ENCODE peak calls at places on chromosomes 5 and 9, in five cellular contexts. H is WTC11, S is natural killer cell, P is IMR-90, I is cardiac fibroblast. U is an unnamed sample.

GRCh38 chr5:178651046-178651810 is 24.4 kb upstream of the CLK4 start:
- DNase-seq in H (no peak), S (no peak), P (peak; percentile 21), I (peak; percentile 65), U (no peak)

GRCh38 chr9:82606761-82607382 is 456.1 kb downstream of the RASEF start:
- DNase-seq in H (peak; percentile 48), S (no peak), P (peak; percentile 81), I (peak; percentile 75), U (no peak)

GRCh38 chr9:114000671-114001409 is 77.3 kb downstream of the AMBP start:
- DNase-seq in H (no peak), S (peak; percentile 9), P (peak; percentile 28), I (no peak), U (no peak)

GRCh38 chr5:142152383-142152730 is 43.8 kb downstream of the NDFIP1 start:
- DNase-seq in H (no peak), S (no peak), P (peak; percentile 40), I (peak; percentile 32), U (no peak)

GRCh38 chr9:37262410-37262809 is 142.0 kb downstream of the ZCCHC7 start:
- DNase-seq in H (peak; percentile 38), S (no peak), P (peak; percentile 49), I (peak; percentile 65), U (no peak)

GRCh38 chr9:14323083-14323968 is 9.4 kb upstream of the NFIB start:
- DNase-seq in H (no peak), S (no peak), P (no peak), I (no peak), U (no peak)

GRCh38 chr5:147661576-147661975 is 121.0 kb downstream of the JAKMIP2 start:
- DNase-seq in H (no peak), S (no peak), P (no peak), I (peak; percentile 21), U (no peak)

GRCh38 chr9:18010492-18010891 is 431.6 kb downstream of the SH3GL2 start:
- DNase-seq in H (no peak), S (no peak), P (no peak), I (no peak), U (no peak)

GRCh38 chr5:80238778-80239679 is 16.8 kb downstream of the SERINC5 start:
- DNase-seq in H (no peak), S (no peak), P (peak; percentile 61), I (peak; percentile 75), U (no peak)

GRCh38 chr5:172051643-172052362 is 45.4 kb upstream of the FBXW11 start:
- DNase-seq in H (no peak), S (no peak), P (no peak), I (peak; percentile 26), U (no peak)

GRCh38 chr9:134377143-134377484 is 50.9 kb downstream of the RXRA start:
- DNase-seq in H (no peak), S (no peak), P (no peak), I (no peak), U (no peak)

GRCh38 chr5:126680215-126680817 is 79.6 kb downstream of the PHAX start:
- DNase-seq in H (peak; percentile 28), S (no peak), P (peak; percentile 19), I (peak; percentile 42), U (no peak)

GRCh38 chr5:51378778-51379652 is 4.2 kb upstream of the ISL1 start:
- DNase-seq in H (peak; percentile 45), S (no peak), P (no peak), I (no peak), U (no peak)

GRCh38 chr9:96874947-96875459 is 20.7 kb upstream of the ZNF782 start:
- DNase-seq in H (no peak), S (no peak), P (peak; percentile 59), I (peak; percentile 19), U (no peak)

GRCh38 chr9:104361207-104361606 is 142.9 kb upstream of the OR13F1 start:
- DNase-seq in H (peak; percentile 19), S (no peak), P (no peak), I (no peak), U (no peak)

GRCh38 chr9:87267251-87267679 is 230.4 kb upstream of the DAPK1 start:
- DNase-seq in H (no peak), S (no peak), P (no peak), I (peak; percentile 51), U (no peak)

GRCh38 chr5:66312291-66312690 is 168.2 kb downstream of the SREK1 start:
- DNase-seq in H (no peak), S (no peak), P (no peak), I (no peak), U (no peak)

GRCh38 chr9:100111235-100111634 is 12.2 kb downstream of the INVS start:
- DNase-seq in H (no peak), S (no peak), P (peak; percentile 98), I (peak; percentile 98), U (no peak)

GRCh38 chr5:159682623-159683022 is 233.7 kb upstream of the ADRA1B start:
- DNase-seq in H (no peak), S (no peak), P (no peak), I (no peak), U (no peak)

GRCh38 chr5:175460126-175460525 is 16.1 kb upstream of the DRD1 start:
- DNase-seq in H (no peak), S (no peak), P (peak; percentile 33), I (peak; percentile 20), U (no peak)

GRCh38 chr5:81787843-81788242 is 36.9 kb upstream of the SSBP2 start:
- DNase-seq in H (no peak), S (no peak), P (peak; percentile 80), I (peak; percentile 85), U (no peak)

GRCh38 chr9:131628821-131629197 is 83.5 kb downstream of the PRRT1B start:
- DNase-seq in H (no peak), S (no peak), P (no peak), I (no peak), U (no peak)

GRCh38 chr9:120928720-120929389 is 2.3 kb upstream of the TRAF1 start:
- DNase-seq in H (peak; percentile 77), S (peak; percentile 77), P (no peak), I (peak; percentile 59), U (peak; percentile 76)

GRCh38 chr5:139649082-139649991 is 1.2 kb downstream of the CXXC5 start:
- DNase-seq in H (peak; percentile 83), S (peak; percentile 34), P (no peak), I (no peak), U (peak; percentile 61)

GRCh38 chr5:180202939-180203573 is 6.0 kb downstream of the RASGEF1C start:
- DNase-seq in H (no peak), S (no peak), P (no peak), I (no peak), U (no peak)

GRCh38 chr9:94649100-94649855 is 10.0 kb upstream of the FBP1 start:
- DNase-seq in H (no peak), S (no peak), P (peak; percentile 28), I (peak; percentile 67), U (no peak)

GRCh38 chr5:157652377-157652692 is at the start of gene SOX30:
- DNase-seq in H (no peak), S (no peak), P (no peak), I (no peak), U (no peak)

GRCh38 chr5:157651011-157651611 is 1.1 kb downstream of the SOX30 start:
- DNase-seq in H (no peak), S (no peak), P (no peak), I (no peak), U (no peak)

GRCh38 chr5:157649091-157649490 is 3.1 kb downstream of the SOX30 start:
- DNase-seq in H (no peak), S (no peak), P (no peak), I (no peak), U (no peak)

GRCh38 chr5:157648275-157648990 is 3.8 kb downstream of the SOX30 start:
- DNase-seq in H (no peak), S (no peak), P (peak; percentile 4), I (no peak), U (no peak)

DNA sequence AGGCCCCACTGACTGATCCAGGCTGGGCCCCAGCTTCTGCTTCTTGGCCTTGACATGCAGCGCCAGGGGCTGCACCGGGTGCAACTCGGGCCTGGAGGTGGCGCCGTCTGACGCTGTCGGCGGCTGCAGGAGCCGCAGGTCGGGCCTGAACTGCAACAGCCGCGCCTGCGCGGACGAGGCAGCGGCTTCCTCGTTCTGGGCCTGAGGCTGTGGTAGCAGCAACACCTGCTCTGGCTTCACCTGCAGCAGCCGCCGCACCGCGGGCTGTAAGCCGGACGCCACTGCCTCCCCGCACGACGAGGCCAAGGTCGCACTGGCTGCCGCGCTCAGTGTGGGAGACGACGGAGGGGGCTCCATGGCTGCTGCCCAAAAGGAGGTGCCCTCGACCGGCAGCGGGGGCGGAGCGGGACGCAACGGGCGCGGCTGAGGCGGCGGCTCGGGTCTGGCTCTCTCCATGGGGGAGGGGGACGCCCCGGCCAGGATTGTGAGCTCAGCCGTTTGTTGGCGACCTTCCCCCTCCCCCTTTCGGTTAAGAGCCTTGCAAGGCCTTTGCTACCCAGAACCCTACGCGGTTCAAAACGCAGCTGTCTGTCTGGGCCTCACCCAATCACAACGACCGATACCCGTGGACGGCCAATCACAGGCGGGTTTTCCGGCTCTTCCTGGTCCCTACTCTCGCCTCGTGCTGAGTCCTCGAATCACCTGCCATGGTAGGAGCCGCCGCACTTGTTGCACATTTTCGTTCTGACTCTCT is 438 bp downstream of the SOX30 start:
- DNase-seq in H (peak; percentile 89), S (peak; percentile 58), P (no peak), I (peak; percentile 62), U (peak; percentile 77)
- TF ChIP-seq CTCF in H (no peak), S (no peak), P (no peak), I (peak; percentile 2), U (no peak)

DNA sequence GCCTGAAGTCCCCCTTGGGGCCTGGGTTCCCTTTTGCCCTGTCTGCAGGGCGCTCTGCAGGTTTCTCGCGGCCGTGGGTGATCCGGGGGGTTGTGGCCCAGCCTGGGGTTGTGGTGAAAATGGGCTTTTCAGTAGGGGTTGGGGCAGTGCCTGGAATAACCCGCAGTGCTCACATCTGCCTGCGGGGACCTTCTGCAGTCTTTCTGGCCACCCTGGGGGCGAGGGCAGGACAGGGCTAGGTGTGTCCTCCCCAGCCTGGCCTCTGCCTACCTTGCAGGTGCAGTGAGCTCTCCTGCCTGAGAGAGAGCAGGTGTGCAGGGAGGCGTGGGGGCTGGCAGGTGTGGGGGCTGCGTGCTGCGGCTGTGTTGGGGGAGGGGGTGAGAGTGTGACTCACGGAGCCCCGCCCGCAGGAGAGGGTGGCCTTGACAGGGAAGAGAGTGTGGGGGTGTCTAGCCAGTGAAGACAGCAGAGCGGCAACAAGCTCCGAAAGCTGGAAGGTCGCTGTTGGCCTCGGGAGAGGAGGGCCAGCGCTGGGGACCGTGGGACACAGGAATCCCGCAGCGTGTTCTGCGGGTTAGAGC is 131.4 kb downstream of the MRPL36 start:
- DNase-seq in H (peak; percentile 53), S (no peak), P (no peak), I (no peak), U (no peak)
- TF ChIP-seq CTCF in H (no peak), S (no peak), P (no peak), I (no peak), U (no peak)

DNA sequence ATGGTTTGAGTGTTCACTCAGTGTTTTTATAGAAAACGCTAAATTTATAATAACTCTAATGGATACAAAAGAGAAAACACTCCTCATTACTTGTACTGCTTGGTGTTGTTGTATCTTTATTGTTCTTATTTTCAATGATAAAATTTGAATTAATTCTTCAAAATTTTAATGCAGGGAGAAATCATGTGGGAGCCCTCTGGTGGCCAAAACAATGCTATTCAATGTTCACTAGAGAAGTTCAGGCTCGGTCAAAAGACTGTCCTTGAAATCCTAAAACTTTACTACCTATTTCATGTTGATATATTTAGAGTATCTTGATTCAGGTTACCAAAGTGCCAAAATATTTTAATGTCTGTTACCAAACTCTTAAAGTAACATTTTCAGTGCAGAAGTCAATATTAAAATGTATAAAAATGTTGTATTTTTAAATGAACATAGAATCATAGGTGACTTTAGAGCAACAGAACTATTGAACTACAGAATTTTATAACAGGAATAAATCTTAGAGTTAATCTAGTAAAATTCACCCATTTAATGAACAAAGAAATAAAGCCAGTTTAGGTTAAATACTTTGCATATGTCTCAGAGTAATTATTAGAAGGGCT is 1259.8 kb downstream of the PTPRD start:
- DNase-seq in H (no peak), S (no peak), P (no peak), I (peak; percentile 1), U (no peak)
- TF ChIP-seq CTCF in H (peak; percentile 40), S (no peak), P (peak; percentile 40), I (peak; percentile 51), U (no peak)

GRCh38 chr5:41143124-41143523 is 70.2 kb downstream of the C6 start:
- DNase-seq in H (no peak), S (no peak), P (no peak), I (no peak), U (no peak)
- TF ChIP-seq CTCF in H (no peak), S (no peak), P (no peak), I (no peak), U (no peak)

U was measured in activated B cell treated with CpG ODN at 0.5 μM for 24 hours.